ENCODE peak calls at places on chromosomes 16 and 17, in ten cellular contexts. B, I, O, H, F, U, G, V, N and W are unnamed samples.

GRCh38 chr17:41486809-41487530 is 2.7 kb downstream of the KRT36 start:
- DNase-seq in B (no peak), I (peak), O (peak), H (no peak), F (peak), U (peak), G (peak), V (no peak), N (peak), W (no peak)

GRCh38 chr17:76197911-76198310 is 42.4 kb downstream of the RNF157 start:
- DNase-seq in B (no peak), I (no peak), O (no peak), H (no peak), F (no peak), U (no peak), G (no peak), V (no peak), N (peak), W (no peak)

GRCh38 chr16:80066805-80067580 is 466.5 kb upstream of the MAF start:
- DNase-seq in B (no peak), I (no peak), O (no peak), H (no peak), F (no peak), U (no peak), G (no peak), V (no peak), N (no peak), W (no peak)

GRCh38 chr17:59387351-59388069 is 56.1 kb downstream of the YPEL2 start:
- DNase-seq in B (no peak), I (no peak), O (no peak), H (no peak), F (no peak), U (no peak), G (no peak), V (peak), N (no peak), W (no peak)

GRCh38 chr16:1426734-1427451 is 4.0 kb upstream of the PERCC1 start:
- DNase-seq in B (no peak), I (no peak), O (no peak), H (no peak), F (no peak), U (no peak), G (no peak), V (no peak), N (no peak), W (no peak)

GRCh38 chr16:72561-73537 is at the start of gene RHBDF1:
- DNase-seq in B (no peak), I (peak), O (no peak), H (no peak), F (peak), U (peak), G (peak), V (no peak), N (peak), W (peak)

GRCh38 chr17:60573139-60573975 is 26.6 kb upstream of the PPM1D start:
- DNase-seq in B (no peak), I (no peak), O (no peak), H (no peak), F (peak), U (no peak), G (peak), V (no peak), N (no peak), W (no peak)

GRCh38 chr17:77802811-77803220 is 155.7 kb upstream of the TNRC6C start:
- DNase-seq in B (no peak), I (no peak), O (no peak), H (no peak), F (peak), U (no peak), G (peak), V (peak), N (peak), W (no peak)

GRCh38 chr17:59361916-59362810 is 30.7 kb downstream of the YPEL2 start:
- DNase-seq in B (no peak), I (no peak), O (no peak), H (no peak), F (peak), U (no peak), G (no peak), V (no peak), N (no peak), W (peak)

GRCh38 chr17:35299108-35299507 is 56.2 kb downstream of the SLFN5 start:
- DNase-seq in B (no peak), I (no peak), O (no peak), H (no peak), F (no peak), U (no peak), G (no peak), V (no peak), N (no peak), W (peak)

GRCh38 chr17:33469911-33470310 is 176.8 kb upstream of the ASIC2 start:
- DNase-seq in B (no peak), I (no peak), O (no peak), H (no peak), F (peak), U (peak), G (no peak), V (no peak), N (no peak), W (peak)

GRCh38 chr16:75288596-75289120 is 37.2 kb upstream of the BCAR1 start:
- DNase-seq in B (peak), I (no peak), O (peak), H (no peak), F (no peak), U (peak), G (no peak), V (no peak), N (no peak), W (no peak)

GRCh38 chr17:43006639-43007551 is at the start of gene IFI35:
- DNase-seq in B (peak), I (peak), O (peak), H (peak), F (peak), U (peak), G (peak), V (peak), N (peak), W (peak)

GRCh38 chr16:68444058-68444657 is 4.2 kb downstream of the SMPD3 start:
- DNase-seq in B (no peak), I (peak), O (no peak), H (no peak), F (peak), U (peak), G (peak), V (no peak), N (no peak), W (peak)

GRCh38 chr17:68957944-68958343 is 2.8 kb upstream of the ABCA8 start:
- DNase-seq in B (no peak), I (no peak), O (no peak), H (no peak), F (no peak), U (no peak), G (no peak), V (no peak), N (no peak), W (no peak)

GRCh38 chr17:39699818-39700147 is at the start of gene ERBB2:
- DNase-seq in B (no peak), I (peak), O (no peak), H (no peak), F (peak), U (no peak), G (peak), V (no peak), N (peak), W (peak)

GRCh38 chr16:28845173-28846079 is 722 bp downstream of the TUFM start:
- DNase-seq in B (no peak), I (no peak), O (no peak), H (no peak), F (peak), U (peak), G (peak), V (no peak), N (peak), W (peak)

GRCh38 chr17:2610195-2610594 is 16.7 kb downstream of the PAFAH1B1 start:
- DNase-seq in B (no peak), I (no peak), O (no peak), H (no peak), F (no peak), U (no peak), G (no peak), V (no peak), N (no peak), W (no peak)

GRCh38 chr17:1036171-1036844 is 39.4 kb downstream of the TIMM22 start:
- DNase-seq in B (no peak), I (no peak), O (no peak), H (no peak), F (no peak), U (no peak), G (peak), V (no peak), N (no peak), W (no peak)

GRCh38 chr17:57463103-57463885 is 207.0 kb downstream of the MSI2 start:
- DNase-seq in B (no peak), I (no peak), O (peak), H (no peak), F (peak), U (peak), G (no peak), V (no peak), N (no peak), W (peak)